ENCODE peak calls at places on chromosomes 4 and X, in five cellular contexts. One of them, this sample, is unnamed.

GRCh38 chrX:66638591-66639500 is at the start of gene EDA2R:
- DNase-seq in A549: peak; percentile 88
- DNase-seq in HepG2: peak; percentile 85
- DNase-seq in K562: no peak
- DNase-seq in H1: peak; percentile 9
- DNase-seq in this sample: peak; percentile 87

GRCh38 chr4:92381640-92382039 is 77.9 kb downstream of the GRID2 start:
- DNase-seq in A549: no peak
- DNase-seq in HepG2: no peak
- DNase-seq in K562: no peak
- DNase-seq in H1: no peak
- DNase-seq in this sample: no peak

GRCh38 chr4:180926277-180926676 is 1316.9 kb upstream of the TENM3 start:
- DNase-seq in A549: no peak
- DNase-seq in HepG2: no peak
- DNase-seq in K562: no peak
- DNase-seq in H1: no peak
- DNase-seq in this sample: no peak

GRCh38 chr4:55838356-55838755 is 15.1 kb upstream of the EXOC1 start:
- DNase-seq in A549: no peak
- DNase-seq in HepG2: no peak
- DNase-seq in K562: no peak
- DNase-seq in H1: no peak
- DNase-seq in this sample: peak; percentile 5

GRCh38 chr4:3462790-3463415 is at the start of gene DOK7:
- DNase-seq in A549: no peak
- DNase-seq in HepG2: no peak
- DNase-seq in K562: peak; percentile 85
- DNase-seq in H1: no peak
- DNase-seq in this sample: no peak

GRCh38 chr4:148452970-148453369 is 10.8 kb upstream of the NR3C2 start:
- DNase-seq in A549: no peak
- DNase-seq in HepG2: no peak
- DNase-seq in K562: no peak
- DNase-seq in H1: no peak
- DNase-seq in this sample: no peak

GRCh38 chrX:38045697-38046096 is 39.3 kb downstream of the SYTL5 start:
- DNase-seq in A549: peak; percentile 11
- DNase-seq in HepG2: no peak
- DNase-seq in K562: no peak
- DNase-seq in H1: no peak
- DNase-seq in this sample: no peak

GRCh38 chrX:2679534-2680485 is 11.3 kb upstream of the CD99 start:
- DNase-seq in A549: no peak
- DNase-seq in HepG2: no peak
- DNase-seq in K562: no peak
- DNase-seq in H1: no peak
- DNase-seq in this sample: peak; percentile 41

GRCh38 chr4:138706206-138706605 is 309.4 kb upstream of the NOCT start:
- DNase-seq in A549: no peak
- DNase-seq in HepG2: no peak
- DNase-seq in K562: no peak
- DNase-seq in H1: no peak
- DNase-seq in this sample: peak; percentile 27

GRCh38 chr4:110059556-110060191 is 138.7 kb downstream of the ELOVL6 start:
- DNase-seq in A549: peak; percentile 23
- DNase-seq in HepG2: no peak
- DNase-seq in K562: no peak
- DNase-seq in H1: no peak
- DNase-seq in this sample: peak; percentile 13

GRCh38 chr4:148539387-148539786 is 97.2 kb upstream of the NR3C2 start:
- DNase-seq in A549: no peak
- DNase-seq in HepG2: no peak
- DNase-seq in K562: no peak
- DNase-seq in H1: peak; percentile 1
- DNase-seq in this sample: no peak

GRCh38 chr4:147772459-147772969 is 40.6 kb downstream of the ARHGAP10 start:
- DNase-seq in A549: peak; percentile 45
- DNase-seq in HepG2: no peak
- DNase-seq in K562: no peak
- DNase-seq in H1: no peak
- DNase-seq in this sample: peak; percentile 92

GRCh38 chrX:73876897-73877296 is 313.9 kb downstream of the CHIC1 start:
- DNase-seq in A549: no peak
- DNase-seq in HepG2: no peak
- DNase-seq in K562: no peak
- DNase-seq in H1: no peak
- DNase-seq in this sample: no peak

GRCh38 chr4:182236186-182236585 is 7.0 kb upstream of the TENM3 start:
- DNase-seq in A549: no peak
- DNase-seq in HepG2: no peak
- DNase-seq in K562: no peak
- DNase-seq in H1: no peak
- DNase-seq in this sample: peak; percentile 39

GRCh38 chr4:808860-809570 is 16.9 kb downstream of the CPLX1 start:
- DNase-seq in A549: no peak
- DNase-seq in HepG2: no peak
- DNase-seq in K562: no peak
- DNase-seq in H1: no peak
- DNase-seq in this sample: no peak

GRCh38 chr4:38782452-38783108 is at the start of gene TLR10:
- DNase-seq in A549: peak; percentile 57
- DNase-seq in HepG2: peak; percentile 20
- DNase-seq in K562: peak; percentile 39
- DNase-seq in H1: no peak
- DNase-seq in this sample: peak; percentile 52

GRCh38 chrX:31603411-31604120 is 531.7 kb upstream of the FTHL17 start:
- DNase-seq in A549: no peak
- DNase-seq in HepG2: no peak
- DNase-seq in K562: no peak
- DNase-seq in H1: no peak
- DNase-seq in this sample: peak; percentile 43

GRCh38 chr4:111636961-111637556 is 508.2 kb upstream of the FAM241A start:
- DNase-seq in A549: no peak
- DNase-seq in HepG2: no peak
- DNase-seq in K562: no peak
- DNase-seq in H1: no peak
- DNase-seq in this sample: no peak

GRCh38 chr4:1006856-1007255 is 4.6 kb upstream of the FGFRL1 start:
- DNase-seq in A549: no peak
- DNase-seq in HepG2: no peak
- DNase-seq in K562: no peak
- DNase-seq in H1: no peak
- DNase-seq in this sample: no peak

GRCh38 chr4:169253087-169253675 is 17.6 kb downstream of the SH3RF1 start:
- DNase-seq in A549: no peak
- DNase-seq in HepG2: no peak
- DNase-seq in K562: no peak
- DNase-seq in H1: no peak
- DNase-seq in this sample: no peak

GRCh38 chr4:138859249-138859648 is 156.3 kb upstream of the NOCT start:
- DNase-seq in A549: no peak
- DNase-seq in HepG2: no peak
- DNase-seq in K562: no peak
- DNase-seq in H1: no peak
- DNase-seq in this sample: no peak

GRCh38 chrX:68061206-68061535 is 372.1 kb downstream of the OPHN1 start:
- DNase-seq in A549: no peak
- DNase-seq in HepG2: no peak
- DNase-seq in K562: no peak
- DNase-seq in H1: no peak
- DNase-seq in this sample: no peak

GRCh38 chrX:915427-916234 is 285.0 kb downstream of the SHOX start:
- DNase-seq in A549: no peak
- DNase-seq in HepG2: no peak
- DNase-seq in K562: no peak
- DNase-seq in H1: no peak
- DNase-seq in this sample: no peak

GRCh38 chr4:107213880-107214279 is 177.8 kb upstream of the DKK2 start:
- DNase-seq in A549: no peak
- DNase-seq in HepG2: no peak
- DNase-seq in K562: no peak
- DNase-seq in H1: no peak
- DNase-seq in this sample: peak; percentile 3

GRCh38 chrX:119762718-119763117 is 4.3 kb downstream of the SOWAHD start:
- DNase-seq in A549: no peak
- DNase-seq in HepG2: no peak
- DNase-seq in K562: no peak
- DNase-seq in H1: no peak
- DNase-seq in this sample: no peak

GRCh38 chrX:2188316-2188715 is 312.5 kb downstream of the DHRSX start:
- DNase-seq in A549: no peak
- DNase-seq in HepG2: peak; percentile 54
- DNase-seq in K562: peak; percentile 12
- DNase-seq in H1: no peak
- DNase-seq in this sample: no peak

GRCh38 chrX:69555396-69556023 is 51.4 kb downstream of the NALF2 start:
- DNase-seq in A549: no peak
- DNase-seq in HepG2: no peak
- DNase-seq in K562: no peak
- DNase-seq in H1: no peak
- DNase-seq in this sample: no peak

GRCh38 chrX:17521871-17522693 is 147.1 kb downstream of the NHS start:
- DNase-seq in A549: peak; percentile 67
- DNase-seq in HepG2: no peak
- DNase-seq in K562: peak; percentile 8
- DNase-seq in H1: no peak
- DNase-seq in this sample: peak; percentile 45

GRCh38 chr4:77190053-77190452 is 33.0 kb downstream of the CCNG2 start:
- DNase-seq in A549: no peak
- DNase-seq in HepG2: no peak
- DNase-seq in K562: no peak
- DNase-seq in H1: no peak
- DNase-seq in this sample: peak; percentile 6

GRCh38 chr4:42612898-42613297 is 44.0 kb downstream of the ATP8A1 start:
- DNase-seq in A549: no peak
- DNase-seq in HepG2: no peak
- DNase-seq in K562: no peak
- DNase-seq in H1: no peak
- DNase-seq in this sample: no peak

GRCh38 chr4:42615131-42615776 is 41.7 kb downstream of the ATP8A1 start:
- DNase-seq in A549: no peak
- DNase-seq in HepG2: no peak
- DNase-seq in K562: no peak
- DNase-seq in H1: no peak
- DNase-seq in this sample: no peak

GRCh38 chr4:42617030-42617429 is 39.9 kb downstream of the ATP8A1 start:
- DNase-seq in A549: no peak
- DNase-seq in HepG2: no peak
- DNase-seq in K562: no peak
- DNase-seq in H1: no peak
- DNase-seq in this sample: no peak

GRCh38 chr4:42616576-42616975 is 40.3 kb downstream of the ATP8A1 start:
- DNase-seq in A549: no peak
- DNase-seq in HepG2: no peak
- DNase-seq in K562: no peak
- DNase-seq in H1: no peak
- DNase-seq in this sample: no peak

GRCh38 chr4:42618018-42618417 is 38.9 kb downstream of the ATP8A1 start:
- DNase-seq in A549: no peak
- DNase-seq in HepG2: no peak
- DNase-seq in K562: no peak
- DNase-seq in H1: no peak
- DNase-seq in this sample: no peak
- TF ChIP-seq MAFK in A549: no peak
- TF ChIP-seq MAFK in HepG2: no peak
- TF ChIP-seq MAFK in K562: no peak
- TF ChIP-seq MAFK in H1: no peak
- TF ChIP-seq MAFK in this sample: no peak

DNA sequence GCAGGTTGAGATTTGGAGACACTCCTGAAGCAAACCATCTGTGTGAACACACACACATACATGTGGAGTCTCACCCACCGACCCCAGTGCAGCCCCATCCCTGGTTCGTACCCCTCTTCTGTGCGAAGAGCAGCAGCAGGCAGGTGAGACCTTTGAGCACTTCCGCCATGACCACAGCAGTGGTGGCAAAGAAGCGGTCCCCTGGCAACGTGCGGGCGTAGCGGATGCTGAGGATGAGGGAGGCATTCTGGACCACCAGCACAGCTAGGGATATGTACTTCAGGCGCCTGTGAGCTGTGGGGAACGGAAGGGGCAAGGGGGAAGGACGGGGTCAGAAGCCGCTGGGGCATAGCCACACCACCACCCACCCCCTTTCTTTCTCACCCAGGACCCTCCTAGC is 1.7 kb downstream of the SLC35A2 start:
- DNase-seq in A549: no peak
- DNase-seq in HepG2: no peak
- DNase-seq in K562: no peak
- DNase-seq in H1: no peak
- DNase-seq in this sample: no peak
- TF ChIP-seq MAFK in A549: no peak
- TF ChIP-seq MAFK in HepG2: no peak
- TF ChIP-seq MAFK in K562: no peak
- TF ChIP-seq MAFK in H1: no peak
- TF ChIP-seq MAFK in this sample: no peak

DNA sequence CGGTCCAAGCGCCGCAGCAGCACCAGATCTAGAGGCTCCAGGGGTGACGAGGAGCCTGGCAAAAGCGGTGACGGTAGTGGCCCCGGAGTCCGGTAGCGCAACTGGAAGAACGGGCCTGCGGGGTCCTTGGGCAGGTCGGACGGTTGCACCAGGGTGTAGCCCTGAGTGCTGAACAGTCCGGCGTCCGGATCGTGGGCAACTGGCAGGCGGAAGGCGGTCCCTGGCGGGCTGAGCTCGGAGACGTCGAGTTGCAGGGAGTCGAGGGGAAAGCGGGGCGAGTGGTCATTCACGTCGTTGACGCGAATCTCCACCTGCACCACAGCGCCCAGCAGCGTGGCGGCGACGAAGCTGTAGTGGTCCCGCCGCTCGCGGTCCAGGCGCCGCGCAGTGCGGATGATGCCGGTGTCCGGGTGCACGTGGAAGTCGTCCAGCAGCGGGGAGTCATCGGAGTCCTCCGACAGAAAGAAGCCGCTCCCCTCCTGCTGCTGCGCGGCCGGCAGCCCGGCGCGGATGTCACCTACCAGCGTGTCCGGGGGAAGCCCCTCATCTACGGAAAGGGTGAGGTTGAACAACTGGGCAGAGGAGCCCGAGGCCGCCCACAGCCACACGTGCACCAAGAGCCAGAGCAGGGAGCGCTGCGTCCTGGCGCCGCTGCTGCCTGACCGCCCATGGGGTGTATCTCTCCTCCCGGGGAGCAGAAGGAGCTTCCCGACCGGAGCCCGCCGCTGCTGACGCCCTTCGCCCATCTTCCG is 834 bp downstream of the DCHS2 start:
- DNase-seq in A549: no peak
- DNase-seq in HepG2: no peak
- DNase-seq in K562: no peak
- DNase-seq in H1: no peak
- DNase-seq in this sample: no peak
- TF ChIP-seq MAFK in A549: no peak
- TF ChIP-seq MAFK in HepG2: no peak
- TF ChIP-seq MAFK in K562: no peak
- TF ChIP-seq MAFK in H1: no peak
- TF ChIP-seq MAFK in this sample: no peak

GRCh38 chr4:178471385-178471784 is 1029.1 kb upstream of the AGA start:
- DNase-seq in A549: peak; percentile 1
- DNase-seq in HepG2: no peak
- DNase-seq in K562: no peak
- DNase-seq in H1: no peak
- DNase-seq in this sample: no peak
- TF ChIP-seq MAFK in A549: no peak
- TF ChIP-seq MAFK in HepG2: no peak
- TF ChIP-seq MAFK in K562: no peak
- TF ChIP-seq MAFK in H1: no peak
- TF ChIP-seq MAFK in this sample: no peak